ENCODE peak calls at places on chromosomes 11 and 22, in ten cellular contexts. L is A549, P is osteoblast, R is MM.1S, J is tibial artery, B is K562, D is prostate gland, E is heart right ventricle, F is pancreas, K is transverse colon. X is an unnamed sample.

GRCh38 chr11:78149646-78150045 is 10.2 kb upstream of the ALG8 start:
- DNase-seq in P (peak; percentile 81), F (no peak), E (no peak), D (no peak), R (no peak), L (peak; percentile 18), K (no peak), B (no peak), J (peak; percentile 65), X (no peak)

GRCh38 chr11:8813658-8814057 is 97.3 kb upstream of the AKIP1 start:
- DNase-seq in F (peak; percentile 58), D (peak; percentile 35), K (peak; percentile 80), P (peak; percentile 98), B (peak; percentile 80), J (peak; percentile 60), R (peak; percentile 81), E (peak; percentile 75), L (peak; percentile 90), X (peak; percentile 79)

GRCh38 chr22:39135092-39135896 is 17.2 kb downstream of the CBX7 start:
- DNase-seq in R (no peak), F (no peak), E (peak; percentile 56), B (peak; percentile 70), P (peak; percentile 88), K (peak; percentile 44), L (peak; percentile 68), D (peak; percentile 54), J (no peak), X (no peak)

GRCh38 chr11:102359372-102359771 is 12.4 kb downstream of the BIRC2 start:
- DNase-seq in E (no peak), K (no peak), L (no peak), B (no peak), R (no peak), F (no peak), D (no peak), P (no peak), J (no peak), X (no peak)

GRCh38 chr11:8122173-8122572 is 41.2 kb downstream of the TUB start:
- DNase-seq in R (no peak), P (no peak), K (no peak), J (no peak), L (no peak), D (no peak), E (no peak), B (no peak), F (no peak), X (no peak)

GRCh38 chr11:62020661-62021060 is 53.2 kb upstream of the FTH1 start:
- DNase-seq in E (peak; percentile 27), L (no peak), D (no peak), R (no peak), J (no peak), P (no peak), K (no peak), B (no peak), F (no peak), X (no peak)

GRCh38 chr11:7575841-7576451 is 62.1 kb downstream of the PPFIBP2 start:
- DNase-seq in E (peak; percentile 37), P (no peak), F (no peak), J (no peak), L (peak; percentile 66), B (no peak), K (peak; percentile 78), D (peak; percentile 62), R (peak; percentile 35), X (peak; percentile 75)

GRCh38 chr11:60265373-60266214 is 14.9 kb upstream of the MS4A4A start:
- DNase-seq in R (peak; percentile 38), D (peak; percentile 9), P (no peak), F (no peak), J (no peak), B (peak; percentile 52), E (no peak), K (no peak), L (peak; percentile 28), X (no peak)

GRCh38 chr11:120331301-120331966 is 4.8 kb upstream of the ARHGEF12 start:
- DNase-seq in L (peak; percentile 32), K (no peak), D (no peak), B (no peak), F (peak; percentile 51), E (peak; percentile 35), P (peak; percentile 94), J (no peak), R (no peak), X (no peak)

GRCh38 chr11:28581286-28582242 is 473.4 kb downstream of the METTL15 start:
- DNase-seq in J (no peak), L (no peak), B (no peak), K (no peak), D (no peak), F (no peak), P (no peak), E (no peak), R (no peak), X (no peak)

GRCh38 chr11:63937713-63938480 is 905 bp upstream of the NAA40 start:
- DNase-seq in L (peak; percentile 87), R (peak; percentile 36), K (peak; percentile 32), J (no peak), B (peak; percentile 71), D (no peak), E (no peak), F (no peak), P (no peak), X (no peak)

GRCh38 chr11:6646631-6647281 is 8.9 kb downstream of the DCHS1 start:
- DNase-seq in P (no peak), J (no peak), F (no peak), L (no peak), B (no peak), R (no peak), D (no peak), E (peak; percentile 47), K (no peak), X (peak; percentile 76)

GRCh38 chr22:48404004-48404403 is 1423.7 kb downstream of the BRD1 start:
- DNase-seq in R (no peak), E (no peak), L (no peak), K (no peak), B (no peak), F (no peak), D (no peak), J (no peak), P (peak; percentile 29), X (no peak)

GRCh38 chr22:38257650-38258246 is 15.1 kb downstream of the TMEM184B start:
- DNase-seq in F (peak; percentile 76), P (peak; percentile 86), B (no peak), E (no peak), D (no peak), R (no peak), L (no peak), K (peak; percentile 66), J (no peak), X (no peak)

GRCh38 chr11:124535552-124536232 is 7.8 kb downstream of the OR8B12 start:
- DNase-seq in R (no peak), E (no peak), P (no peak), K (no peak), D (no peak), B (no peak), J (no peak), F (no peak), L (no peak), X (no peak)

GRCh38 chr11:124538019-124538418 is 5.4 kb downstream of the OR8B12 start:
- DNase-seq in D (no peak), R (no peak), F (no peak), E (no peak), K (no peak), L (no peak), P (no peak), J (peak; percentile 45), B (peak; percentile 20), X (no peak)

GRCh38 chr11:124541204-124541603 is 2.2 kb downstream of the OR8B12 start:
- DNase-seq in K (no peak), P (no peak), J (no peak), E (no peak), D (no peak), R (no peak), L (no peak), B (no peak), F (no peak), X (no peak)

GRCh38 chr11:124536520-124536919 is 6.9 kb downstream of the OR8B12 start:
- DNase-seq in L (no peak), E (peak; percentile 49), R (no peak), K (peak; percentile 11), P (no peak), B (no peak), F (no peak), D (peak; percentile 11), J (peak; percentile 75), X (peak; percentile 70)
- TF ChIP-seq CTCF in L (no peak), E (no peak), R (no peak), K (no peak), P (no peak), B (peak; percentile 57), F (no peak), D (no peak), J (no peak), X (no peak)

GRCh38 chr11:118438314-118438931 is 2.1 kb downstream of the KMT2A start:
- DNase-seq in R (peak; percentile 52), E (peak; percentile 17), L (peak; percentile 31), D (peak; percentile 68), K (peak; percentile 48), F (peak; percentile 23), J (peak; percentile 76), P (peak; percentile 94), B (peak; percentile 35), X (no peak)
- H3K4me1 ChIP-seq in R (peaks cover 12% of the 10 kb centered on the region), E (peaks cover 73% of the 10 kb centered on the region), L (peaks cover 31% of the 10 kb centered on the region), D (peaks cover 7% of the 10 kb centered on the region), K (peaks cover 60% of the 10 kb centered on the region), F (peaks cover 6% of the 10 kb centered on the region), J (peaks cover 51% of the 10 kb centered on the region), P (peaks cover 25% of the 10 kb centered on the region), B (peaks cover 36% of the 10 kb centered on the region), X (peaks cover 20% of the 10 kb centered on the region)

GRCh38 chr22:27874185-27874584 is 44.9 kb downstream of the PITPNB start:
- DNase-seq in P (no peak), D (no peak), K (no peak), B (no peak), R (no peak), J (no peak), E (no peak), F (no peak), L (no peak), X (no peak)

GRCh38 chr22:27875951-27876350 is 43.1 kb downstream of the PITPNB start:
- DNase-seq in D (no peak), K (no peak), L (no peak), F (no peak), J (no peak), B (no peak), R (no peak), P (no peak), E (no peak), X (no peak)

GRCh38 chr22:27874756-27875155 is 44.3 kb downstream of the PITPNB start:
- DNase-seq in E (no peak), L (no peak), K (no peak), D (no peak), R (no peak), P (no peak), B (no peak), J (no peak), F (no peak), X (no peak)

GRCh38 chr22:27877501-27877900 is 41.6 kb downstream of the PITPNB start:
- DNase-seq in K (no peak), J (no peak), F (no peak), E (no peak), B (no peak), L (no peak), P (no peak), R (peak; percentile 78), D (no peak), X (no peak)

GRCh38 chr22:27876684-27877083 is 42.4 kb downstream of the PITPNB start:
- DNase-seq in F (no peak), J (no peak), R (no peak), P (no peak), K (no peak), E (no peak), B (no peak), D (no peak), L (no peak), X (no peak)
- H3K4me3 ChIP-seq in F (no peak overlapping the region), J (no peak overlapping the region), R (no peak overlapping the region), P (no peak overlapping the region), K (no peak overlapping the region), E (no peak overlapping the region), B (no peak overlapping the region), D (no peak overlapping the region), L (no peak overlapping the region), X (no peak overlapping the region)

GRCh38 chr22:31055322-31056159 is 25.6 kb upstream of the SMTN start:
- DNase-seq in B (no peak), D (peak; percentile 94), J (peak; percentile 92), F (peak; percentile 80), L (peak; percentile 92), E (peak; percentile 82), R (no peak), K (peak; percentile 82), P (peak; percentile 96), X (peak; percentile 95)
- TF ChIP-seq CTCF in B (no peak), D (no peak), J (no peak), F (no peak), L (no peak), E (no peak), R (no peak), K (no peak), P (no peak), X (no peak)